ENCODE peak calls at places on chromosomes 11 and 22, in nine cellular contexts. One of them, this sample, is unnamed. For H3K79me2, the result is how much of the 10 kb centered on the place peaks cover.

GRCh38 chr11:115360186-115360824 is 143.9 kb downstream of the CADM1 start:
- DNase-seq in neural progenitor cell: no peak
- DNase-seq in SK-N-SH: no peak
- DNase-seq in PC-9: no peak
- DNase-seq in HCT116: no peak
- DNase-seq in fibroblast of lung: peak
- DNase-seq in GM23338: no peak
- DNase-seq in H9: no peak
- DNase-seq in astrocyte: peak
- DNase-seq in this sample: no peak

GRCh38 chr22:46604306-46604690 is 15.9 kb upstream of the GRAMD4 start:
- DNase-seq in neural progenitor cell: no peak
- DNase-seq in SK-N-SH: no peak
- DNase-seq in PC-9: no peak
- DNase-seq in HCT116: no peak
- DNase-seq in fibroblast of lung: no peak
- DNase-seq in GM23338: no peak
- DNase-seq in H9: no peak
- DNase-seq in astrocyte: no peak
- DNase-seq in this sample: no peak

GRCh38 chr22:26362471-26362870 is 66.6 kb upstream of the ASPHD2 start:
- DNase-seq in neural progenitor cell: no peak
- DNase-seq in SK-N-SH: no peak
- DNase-seq in PC-9: no peak
- DNase-seq in HCT116: no peak
- DNase-seq in fibroblast of lung: peak
- DNase-seq in GM23338: no peak
- DNase-seq in H9: no peak
- DNase-seq in astrocyte: peak
- DNase-seq in this sample: no peak

GRCh38 chr11:68994161-68994890 is 13.5 kb upstream of the MRGPRD start:
- DNase-seq in neural progenitor cell: no peak
- DNase-seq in SK-N-SH: no peak
- DNase-seq in PC-9: no peak
- DNase-seq in HCT116: no peak
- DNase-seq in fibroblast of lung: no peak
- DNase-seq in GM23338: no peak
- DNase-seq in H9: no peak
- DNase-seq in astrocyte: no peak
- DNase-seq in this sample: no peak

GRCh38 chr11:87463486-87464102 is 425.9 kb downstream of the TMEM135 start:
- DNase-seq in neural progenitor cell: peak
- DNase-seq in SK-N-SH: peak
- DNase-seq in PC-9: peak
- DNase-seq in HCT116: peak
- DNase-seq in fibroblast of lung: peak
- DNase-seq in GM23338: peak
- DNase-seq in H9: peak
- DNase-seq in astrocyte: no peak
- DNase-seq in this sample: peak

GRCh38 chr11:113182288-113182687 is 132.1 kb upstream of the TTC12 start:
- DNase-seq in neural progenitor cell: no peak
- DNase-seq in SK-N-SH: no peak
- DNase-seq in PC-9: no peak
- DNase-seq in HCT116: no peak
- DNase-seq in fibroblast of lung: no peak
- DNase-seq in GM23338: no peak
- DNase-seq in H9: no peak
- DNase-seq in astrocyte: no peak
- DNase-seq in this sample: no peak

GRCh38 chr11:101566626-101567025 is 17.2 kb downstream of the TRPC6 start:
- DNase-seq in neural progenitor cell: no peak
- DNase-seq in SK-N-SH: no peak
- DNase-seq in PC-9: no peak
- DNase-seq in HCT116: no peak
- DNase-seq in fibroblast of lung: no peak
- DNase-seq in GM23338: no peak
- DNase-seq in H9: no peak
- DNase-seq in astrocyte: no peak
- DNase-seq in this sample: no peak

GRCh38 chr11:29214833-29215232 is 802.0 kb downstream of the KCNA4 start:
- DNase-seq in neural progenitor cell: no peak
- DNase-seq in SK-N-SH: no peak
- DNase-seq in PC-9: no peak
- DNase-seq in HCT116: no peak
- DNase-seq in fibroblast of lung: peak
- DNase-seq in GM23338: no peak
- DNase-seq in H9: no peak
- DNase-seq in astrocyte: no peak
- DNase-seq in this sample: no peak

GRCh38 chr22:17943533-17944204 is 80.7 kb downstream of the MICAL3 start:
- DNase-seq in neural progenitor cell: no peak
- DNase-seq in SK-N-SH: no peak
- DNase-seq in PC-9: no peak
- DNase-seq in HCT116: no peak
- DNase-seq in fibroblast of lung: no peak
- DNase-seq in GM23338: no peak
- DNase-seq in H9: no peak
- DNase-seq in astrocyte: no peak
- DNase-seq in this sample: no peak

GRCh38 chr22:23670378-23671295 is 20.2 kb upstream of the RGL4 start:
- DNase-seq in neural progenitor cell: no peak
- DNase-seq in SK-N-SH: no peak
- DNase-seq in PC-9: no peak
- DNase-seq in HCT116: no peak
- DNase-seq in fibroblast of lung: no peak
- DNase-seq in GM23338: no peak
- DNase-seq in H9: no peak
- DNase-seq in astrocyte: no peak
- DNase-seq in this sample: no peak

GRCh38 chr22:46373166-46373565 is 37.7 kb downstream of the TRMU start:
- DNase-seq in neural progenitor cell: no peak
- DNase-seq in SK-N-SH: no peak
- DNase-seq in PC-9: no peak
- DNase-seq in HCT116: no peak
- DNase-seq in fibroblast of lung: no peak
- DNase-seq in GM23338: no peak
- DNase-seq in H9: no peak
- DNase-seq in astrocyte: no peak
- DNase-seq in this sample: no peak

GRCh38 chr11:132200303-132200936 is 830.0 kb downstream of the NTM start:
- DNase-seq in neural progenitor cell: no peak
- DNase-seq in SK-N-SH: no peak
- DNase-seq in PC-9: no peak
- DNase-seq in HCT116: no peak
- DNase-seq in fibroblast of lung: no peak
- DNase-seq in GM23338: no peak
- DNase-seq in H9: no peak
- DNase-seq in astrocyte: no peak
- DNase-seq in this sample: no peak

GRCh38 chr11:119108151-119108856 is 1.2 kb downstream of the C2CD2L start:
- DNase-seq in neural progenitor cell: peak
- DNase-seq in SK-N-SH: peak
- DNase-seq in PC-9: peak
- DNase-seq in HCT116: no peak
- DNase-seq in fibroblast of lung: no peak
- DNase-seq in GM23338: peak
- DNase-seq in H9: peak
- DNase-seq in astrocyte: no peak
- DNase-seq in this sample: no peak

GRCh38 chr11:7833527-7833926 is 36.8 kb upstream of the OR5P2 start:
- DNase-seq in neural progenitor cell: no peak
- DNase-seq in SK-N-SH: no peak
- DNase-seq in PC-9: no peak
- DNase-seq in HCT116: no peak
- DNase-seq in fibroblast of lung: no peak
- DNase-seq in GM23338: peak
- DNase-seq in H9: no peak
- DNase-seq in astrocyte: no peak
- DNase-seq in this sample: no peak

GRCh38 chr11:11569936-11570491 is 51.8 kb downstream of the GALNT18 start:
- DNase-seq in neural progenitor cell: no peak
- DNase-seq in SK-N-SH: no peak
- DNase-seq in PC-9: no peak
- DNase-seq in HCT116: no peak
- DNase-seq in fibroblast of lung: no peak
- DNase-seq in GM23338: no peak
- DNase-seq in H9: no peak
- DNase-seq in astrocyte: no peak
- DNase-seq in this sample: no peak

GRCh38 chr11:59822989-59823566 is 12.5 kb upstream of the MRPL16 start:
- DNase-seq in neural progenitor cell: peak
- DNase-seq in SK-N-SH: peak
- DNase-seq in PC-9: peak
- DNase-seq in HCT116: peak
- DNase-seq in fibroblast of lung: peak
- DNase-seq in GM23338: peak
- DNase-seq in H9: no peak
- DNase-seq in astrocyte: peak
- DNase-seq in this sample: no peak

GRCh38 chr11:44875056-44875455 is 75.6 kb downstream of the TP53I11 start:
- DNase-seq in neural progenitor cell: no peak
- DNase-seq in SK-N-SH: no peak
- DNase-seq in PC-9: no peak
- DNase-seq in HCT116: no peak
- DNase-seq in fibroblast of lung: no peak
- DNase-seq in GM23338: no peak
- DNase-seq in H9: no peak
- DNase-seq in astrocyte: no peak
- DNase-seq in this sample: no peak

GRCh38 chr11:74446445-74446844 is 20.9 kb downstream of the KCNE3 start:
- DNase-seq in neural progenitor cell: no peak
- DNase-seq in SK-N-SH: peak
- DNase-seq in PC-9: no peak
- DNase-seq in HCT116: no peak
- DNase-seq in fibroblast of lung: no peak
- DNase-seq in GM23338: no peak
- DNase-seq in H9: no peak
- DNase-seq in astrocyte: no peak
- DNase-seq in this sample: no peak

GRCh38 chr11:68335693-68336092 is 23.3 kb downstream of the LRP5 start:
- DNase-seq in neural progenitor cell: no peak
- DNase-seq in SK-N-SH: no peak
- DNase-seq in PC-9: no peak
- DNase-seq in HCT116: no peak
- DNase-seq in fibroblast of lung: no peak
- DNase-seq in GM23338: no peak
- DNase-seq in H9: no peak
- DNase-seq in astrocyte: no peak
- DNase-seq in this sample: no peak

GRCh38 chr11:17229481-17230152 is 21.8 kb upstream of the PIK3C2A start:
- DNase-seq in neural progenitor cell: no peak
- DNase-seq in SK-N-SH: no peak
- DNase-seq in PC-9: no peak
- DNase-seq in HCT116: no peak
- DNase-seq in fibroblast of lung: no peak
- DNase-seq in GM23338: no peak
- DNase-seq in H9: no peak
- DNase-seq in astrocyte: no peak
- DNase-seq in this sample: no peak

GRCh38 chr11:62556102-62556871 is 9.7 kb upstream of the AHNAK start:
- DNase-seq in neural progenitor cell: peak
- DNase-seq in SK-N-SH: peak
- DNase-seq in PC-9: peak
- DNase-seq in HCT116: peak
- DNase-seq in fibroblast of lung: peak
- DNase-seq in GM23338: peak
- DNase-seq in H9: peak
- DNase-seq in astrocyte: peak
- DNase-seq in this sample: peak
- H3K4me2 ChIP-seq in neural progenitor cell: no peak
- H3K4me2 ChIP-seq in SK-N-SH: peak
- H3K4me2 ChIP-seq in PC-9: peak
- H3K4me2 ChIP-seq in HCT116: peak
- H3K4me2 ChIP-seq in fibroblast of lung: peak
- H3K4me2 ChIP-seq in GM23338: peak
- H3K4me2 ChIP-seq in H9: no peak
- H3K4me2 ChIP-seq in astrocyte: peak
- H3K4me2 ChIP-seq in this sample: peak

DNA sequence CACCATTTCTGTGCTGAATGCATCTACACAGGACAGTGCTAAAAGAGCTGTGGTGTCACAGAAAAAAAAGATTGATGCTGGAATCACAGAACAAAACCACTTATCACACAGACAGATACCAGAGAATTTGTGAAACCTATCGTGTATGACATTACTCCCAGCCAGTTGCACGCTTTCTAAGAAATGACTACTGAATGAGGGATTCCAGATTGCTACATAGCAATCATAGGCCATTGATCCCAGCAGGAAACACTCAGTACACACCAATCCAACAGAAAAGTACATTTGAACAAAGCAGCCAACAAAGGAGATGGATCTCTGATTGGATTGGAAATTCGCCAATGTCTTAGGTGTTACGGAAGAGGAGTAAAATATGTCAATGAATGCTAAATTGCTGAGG is 4.8 kb upstream of the OR8H1 start:
- DNase-seq in neural progenitor cell: no peak
- DNase-seq in SK-N-SH: no peak
- DNase-seq in PC-9: no peak
- DNase-seq in HCT116: no peak
- DNase-seq in fibroblast of lung: no peak
- DNase-seq in GM23338: no peak
- DNase-seq in H9: no peak
- DNase-seq in astrocyte: no peak
- DNase-seq in this sample: no peak
- H3K27ac ChIP-seq in neural progenitor cell: no peak
- H3K27ac ChIP-seq in SK-N-SH: no peak
- H3K27ac ChIP-seq in PC-9: no peak
- H3K27ac ChIP-seq in HCT116: no peak
- H3K27ac ChIP-seq in fibroblast of lung: no peak
- H3K27ac ChIP-seq in GM23338: no peak
- H3K27ac ChIP-seq in H9: no peak
- H3K27ac ChIP-seq in astrocyte: no peak
- H3K27ac ChIP-seq in this sample: no peak

DNA sequence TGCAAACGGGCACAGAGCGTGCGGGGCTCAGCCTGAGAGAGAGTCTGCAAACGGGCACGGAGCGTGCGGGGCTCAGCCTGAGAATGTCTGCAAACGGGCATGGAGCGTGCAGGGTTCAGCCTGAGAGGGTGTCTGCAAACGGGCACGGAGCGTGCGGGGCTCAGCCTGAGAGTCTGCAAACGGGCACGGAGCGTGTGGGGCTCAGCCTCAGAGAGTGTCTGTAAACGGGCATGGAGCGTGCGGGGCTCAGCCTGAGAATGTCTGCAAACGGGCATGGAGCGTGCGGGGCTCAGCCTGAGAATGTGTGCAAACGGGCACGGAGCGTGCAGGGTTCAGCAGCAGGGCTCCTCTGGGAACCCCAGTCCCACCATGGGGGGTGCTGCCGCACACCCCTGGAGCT is 13.5 kb downstream of the PHRF1 start:
- DNase-seq in neural progenitor cell: no peak
- DNase-seq in SK-N-SH: no peak
- DNase-seq in PC-9: no peak
- DNase-seq in HCT116: no peak
- DNase-seq in fibroblast of lung: no peak
- DNase-seq in GM23338: no peak
- DNase-seq in H9: no peak
- DNase-seq in astrocyte: no peak
- DNase-seq in this sample: no peak
- H3K79me2 ChIP-seq in neural progenitor cell: under half
- H3K79me2 ChIP-seq in SK-N-SH: half or more
- H3K79me2 ChIP-seq in PC-9: under half
- H3K79me2 ChIP-seq in HCT116: half or more
- H3K79me2 ChIP-seq in fibroblast of lung: under half
- H3K79me2 ChIP-seq in GM23338: under half
- H3K79me2 ChIP-seq in H9: under half
- H3K79me2 ChIP-seq in astrocyte: half or more
- H3K79me2 ChIP-seq in this sample: half or more

GRCh38 chr11:75868990-75869389 is 54.0 kb downstream of the UVRAG start:
- DNase-seq in neural progenitor cell: no peak
- DNase-seq in SK-N-SH: peak
- DNase-seq in PC-9: no peak
- DNase-seq in HCT116: no peak
- DNase-seq in fibroblast of lung: no peak
- DNase-seq in GM23338: no peak
- DNase-seq in H9: no peak
- DNase-seq in astrocyte: no peak
- DNase-seq in this sample: no peak
- H3K4me2 ChIP-seq in neural progenitor cell: no peak
- H3K4me2 ChIP-seq in SK-N-SH: no peak
- H3K4me2 ChIP-seq in PC-9: peak
- H3K4me2 ChIP-seq in HCT116: no peak
- H3K4me2 ChIP-seq in fibroblast of lung: no peak
- H3K4me2 ChIP-seq in GM23338: no peak
- H3K4me2 ChIP-seq in H9: no peak
- H3K4me2 ChIP-seq in astrocyte: no peak
- H3K4me2 ChIP-seq in this sample: no peak

This sample was measured in keratinocyte.